ENCODE peak calls at places on chromosomes 16 and 17, in four cellular contexts. P is AG10803, F is AG09309, O is fibroblast of the aortic adventitia. Z is an unnamed sample.

GRCh38 chr16:47392114-47392513 is 68.7 kb downstream of the ITFG1 start:
- DNase-seq in P (no peak), F (no peak), O (no peak), Z (peak; percentile 5)

GRCh38 chr17:45230787-45231480 is 9.2 kb downstream of the FMNL1 start:
- DNase-seq in P (peak; percentile 36), F (no peak), O (peak; percentile 64), Z (peak; percentile 73)

GRCh38 chr16:72815348-72816318 is 232.3 kb downstream of the ZFHX3 start:
- DNase-seq in P (no peak), F (no peak), O (no peak), Z (no peak)

GRCh38 chr17:77716289-77716929 is 242.1 kb upstream of the TNRC6C start:
- DNase-seq in P (no peak), F (no peak), O (peak; percentile 18), Z (peak; percentile 17)

GRCh38 chr17:19448341-19449268 is 37.6 kb downstream of the RNF112 start:
- DNase-seq in P (peak; percentile 98), F (peak; percentile 92), O (peak; percentile 100), Z (peak; percentile 96)

GRCh38 chr16:58656872-58657271 is 27.2 kb upstream of the CNOT1 start:
- DNase-seq in P (no peak), F (no peak), O (no peak), Z (no peak)

GRCh38 chr17:43431741-43432523 is 33.1 kb downstream of the ARL4D start:
- DNase-seq in P (peak; percentile 49), F (no peak), O (peak; percentile 90), Z (peak; percentile 60)

GRCh38 chr17:13114601-13115024 is 96.8 kb upstream of the ELAC2 start:
- DNase-seq in P (peak; percentile 86), F (peak; percentile 17), O (peak; percentile 51), Z (peak; percentile 37)

GRCh38 chr17:63024716-63025115 is 58.7 kb downstream of the TANC2 start:
- DNase-seq in P (peak; percentile 81), F (peak; percentile 16), O (peak; percentile 58), Z (peak; percentile 73)

GRCh38 chr16:62077998-62078397 is 41.8 kb upstream of the CDH8 start:
- DNase-seq in P (peak; percentile 1), F (no peak), O (no peak), Z (no peak)

GRCh38 chr17:4045477-4045876 is 81.2 kb upstream of the ATP2A3 start:
- DNase-seq in P (no peak), F (no peak), O (no peak), Z (no peak)

GRCh38 chr17:4053596-4053995 is 89.2 kb downstream of the ZZEF1 start:
- DNase-seq in P (no peak), F (no peak), O (no peak), Z (no peak)

GRCh38 chr17:4049546-4049945 is 85.3 kb upstream of the ATP2A3 start:
- DNase-seq in P (no peak), F (no peak), O (no peak), Z (no peak)

GRCh38 chr17:4043862-4044261 is 79.6 kb upstream of the ATP2A3 start:
- DNase-seq in P (no peak), F (no peak), O (no peak), Z (no peak)

DNA sequence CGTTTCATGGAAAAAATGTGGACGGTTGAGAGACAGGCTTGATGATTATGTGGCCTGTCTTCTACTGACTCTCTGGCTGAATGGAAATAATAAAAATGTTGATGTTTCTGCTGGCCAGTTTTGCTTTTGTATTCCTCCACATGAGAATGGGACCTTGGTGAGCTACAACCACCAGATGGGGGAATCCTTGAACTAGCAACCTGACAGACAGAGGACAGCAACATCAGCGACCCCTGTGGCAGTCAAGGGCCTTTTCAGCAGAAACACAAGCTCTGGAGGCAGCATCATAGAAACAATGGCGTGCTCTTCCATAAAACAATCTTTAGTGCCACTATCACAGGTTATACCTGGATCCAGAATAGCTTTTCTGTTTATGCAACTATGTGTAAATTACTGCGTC is 84.0 kb upstream of the ATP2A3 start:
- DNase-seq in P (no peak), F (no peak), O (no peak), Z (no peak)
- TF ChIP-seq CTCF in P (no peak), F (no peak), O (no peak), Z (no peak)

DNA sequence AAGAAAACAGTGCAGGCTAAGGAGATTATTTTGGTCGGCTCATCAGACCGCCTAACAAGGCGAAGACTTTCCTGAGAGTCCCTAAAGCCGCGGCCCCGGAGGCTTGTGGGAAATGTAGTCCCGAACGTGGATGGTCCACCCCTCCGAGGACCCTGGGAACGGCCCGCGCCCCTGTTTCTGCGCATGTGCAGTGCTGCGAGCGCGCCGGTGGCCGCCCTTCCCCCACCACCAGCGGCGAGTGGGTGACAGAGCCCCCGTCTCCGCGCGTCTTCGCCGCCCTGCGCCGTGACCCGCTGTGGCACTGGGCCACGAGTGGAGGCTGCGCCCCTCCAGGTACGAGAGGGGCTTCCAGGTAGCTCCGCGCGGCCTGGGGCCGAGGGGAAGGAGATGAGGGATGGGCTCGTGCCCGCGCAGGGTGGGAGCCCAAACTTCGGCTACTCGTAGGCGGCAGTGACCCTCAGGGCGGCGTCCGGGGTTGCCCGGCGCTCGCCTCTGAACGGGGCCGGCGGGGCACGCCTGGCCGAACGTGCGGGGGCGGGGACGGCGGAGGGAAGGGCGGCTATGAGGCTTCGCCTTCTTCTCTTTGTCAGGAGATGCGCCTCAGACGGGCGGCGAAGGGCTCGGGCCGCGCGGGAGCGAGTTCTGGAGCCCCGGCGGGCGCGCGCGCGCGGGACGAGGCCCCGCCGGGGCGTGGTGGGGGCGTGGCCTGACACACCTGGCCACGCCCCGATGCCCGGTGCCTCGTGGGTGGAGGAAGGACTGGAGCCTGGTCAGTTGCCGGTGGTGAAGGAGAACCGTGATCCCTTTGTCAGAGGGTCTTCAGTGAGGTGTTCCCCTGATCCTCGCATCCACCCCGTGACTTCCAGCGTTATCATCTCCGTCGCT is at the start of gene ZFP1:
- DNase-seq in P (peak; percentile 86), F (peak; percentile 29), O (peak; percentile 92), Z (peak; percentile 94)
- H3K4me3 ChIP-seq in P (peak within 1 kb of the TSS; percentile 96), F (peak within 1 kb of the TSS; percentile 72), O (peak within 1 kb of the TSS; percentile 97), Z (peak within 1 kb of the TSS; percentile 100)

DNA sequence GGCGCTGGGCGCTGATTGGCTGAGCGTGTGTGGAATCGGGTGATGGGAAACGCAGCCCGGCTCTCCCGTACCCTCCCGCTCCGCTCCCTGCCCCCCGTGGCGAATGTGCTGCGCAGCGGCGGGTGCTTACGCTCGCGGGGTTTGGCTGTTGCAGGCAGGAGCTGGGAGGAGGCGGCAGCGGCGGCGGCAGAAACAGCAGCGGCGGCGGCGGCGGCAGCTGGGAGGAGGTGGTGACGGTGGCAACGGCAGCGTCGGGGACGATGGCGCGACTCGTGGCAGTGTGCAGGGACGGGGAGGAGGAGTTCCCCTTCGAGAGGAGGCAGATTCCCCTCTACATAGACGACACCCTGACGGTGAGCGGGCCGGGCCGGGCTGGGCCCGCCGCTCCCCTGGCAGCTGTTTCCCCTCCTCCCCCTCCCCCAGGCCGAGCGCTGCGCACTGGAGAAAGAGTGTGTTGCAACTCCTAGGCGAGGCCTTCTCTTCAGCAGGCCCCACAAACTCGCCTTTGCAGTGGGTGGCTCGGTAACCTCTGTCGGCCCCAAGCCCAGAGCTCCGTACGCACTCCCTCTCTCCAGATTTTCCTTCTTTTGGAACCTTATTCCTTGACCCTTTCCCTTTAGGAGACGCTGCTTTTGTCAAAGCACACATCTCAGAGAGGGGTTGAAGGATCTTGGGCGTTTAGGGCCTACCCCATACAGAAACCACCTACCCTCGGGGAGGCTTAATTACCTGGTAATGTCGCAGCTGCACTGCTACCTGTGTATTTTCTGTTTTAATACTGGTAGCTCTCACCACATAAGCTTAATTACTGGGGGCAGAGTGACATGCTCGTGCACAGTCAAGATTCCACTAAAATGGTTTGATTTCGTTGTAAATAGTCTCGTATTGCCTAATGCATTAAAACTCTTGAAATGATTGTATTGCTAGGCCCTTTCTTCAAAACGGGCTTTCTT is 1.0 kb downstream of the GGNBP2 start:
- DNase-seq in P (peak; percentile 98), F (peak; percentile 92), O (peak; percentile 97), Z (peak; percentile 99)
- TF ChIP-seq CTCF in P (no peak), F (no peak), O (no peak), Z (no peak)

GRCh38 chr16:12902511-12903324 is 1.3 kb downstream of the SHISA9 start:
- DNase-seq in P (no peak), F (no peak), O (no peak), Z (no peak)
- H3K4me3 ChIP-seq in P (peak overlapping the region; percentile 33), F (no peak overlapping the region), O (no peak overlapping the region), Z (no peak overlapping the region)

DNA sequence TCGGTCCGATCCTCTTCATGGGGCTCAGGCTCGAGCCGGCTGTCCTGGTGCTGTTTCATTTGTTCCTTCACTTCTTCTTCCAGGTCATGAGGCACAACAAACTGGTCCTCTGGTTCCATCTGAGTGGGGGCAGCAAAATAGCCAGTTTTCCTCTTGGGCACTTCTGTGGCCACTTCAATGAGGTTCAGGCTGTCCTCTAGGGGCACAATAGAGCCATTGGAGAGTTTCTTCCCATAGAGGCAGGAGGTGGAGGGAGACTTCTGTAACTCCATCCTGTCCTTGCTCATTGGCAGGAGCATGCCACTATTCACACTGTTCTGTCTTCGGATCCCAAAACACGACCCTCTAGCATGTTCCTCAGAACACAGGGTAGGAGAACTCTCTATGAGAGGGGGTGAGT is 22.9 kb downstream of the MARVELD3 start:
- DNase-seq in P (no peak), F (no peak), O (no peak), Z (peak; percentile 18)
- TF ChIP-seq CTCF in P (peak; percentile 43), F (peak; percentile 47), O (peak; percentile 37), Z (peak; percentile 46)

GRCh38 chr17:80455784-80456183 is 20.6 kb downstream of the NPTX1 start:
- DNase-seq in P (no peak), F (no peak), O (no peak), Z (no peak)
- H3K4me3 ChIP-seq in P (peak overlapping the region; percentile 77), F (no peak overlapping the region), O (no peak overlapping the region), Z (no peak overlapping the region)

DNA sequence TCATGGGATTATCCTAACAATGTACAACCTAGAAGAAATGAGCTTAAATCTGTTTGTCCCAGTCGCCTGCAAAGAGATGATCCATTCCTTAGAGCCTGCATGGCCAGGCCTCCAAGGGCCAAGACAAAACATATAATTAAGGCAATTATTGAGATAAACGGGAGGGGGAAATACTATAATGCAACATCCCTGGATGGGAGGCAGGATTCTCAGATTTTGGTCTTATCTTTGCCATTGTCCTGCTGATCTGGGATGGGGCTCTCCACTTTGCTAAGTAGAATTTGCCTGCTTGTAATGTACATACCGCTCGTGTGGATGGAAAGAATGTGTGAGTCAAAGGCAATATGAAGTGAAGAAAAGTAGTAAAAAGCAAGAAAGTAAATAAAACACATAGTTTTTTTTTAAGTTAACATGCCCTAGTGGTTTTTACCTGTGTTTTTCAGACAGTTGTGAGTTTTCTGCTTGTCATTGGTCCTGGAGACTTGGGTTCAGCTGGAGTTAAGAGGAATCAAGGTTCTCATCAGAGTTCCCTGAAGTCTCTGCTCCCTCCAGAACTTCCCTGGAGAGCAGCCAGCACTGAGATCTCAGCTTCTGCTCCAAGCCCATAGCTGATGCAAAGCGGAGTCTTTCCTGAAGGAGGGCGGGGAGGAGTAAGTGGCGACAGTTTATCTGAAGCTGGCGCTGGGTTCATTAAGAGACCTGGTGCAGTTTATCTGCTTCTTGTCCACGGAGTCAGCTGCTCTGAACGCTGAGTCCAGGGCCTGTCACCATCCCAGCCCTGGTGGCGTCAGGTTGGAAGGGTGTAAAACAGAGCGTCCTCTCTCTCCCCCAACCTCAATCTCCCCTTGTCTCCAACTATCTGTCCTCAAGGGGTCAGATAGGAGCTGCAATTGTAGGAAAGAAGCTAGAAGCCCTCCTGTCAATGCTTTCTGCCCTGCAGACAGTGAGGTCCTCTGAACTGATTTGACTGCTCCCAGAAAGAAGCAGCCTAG is 30.1 kb downstream of the HOXB1 start:
- DNase-seq in P (no peak), F (no peak), O (peak; percentile 68), Z (peak; percentile 50)
- TF ChIP-seq CTCF in P (peak; percentile 20), F (no peak), O (peak; percentile 28), Z (no peak)

Z was measured in cardiac fibroblast.